ENCODE peak calls at places on chromosomes 12 and 14, in six cellular contexts. One of them, this sample, is unnamed.

GRCh38 chr14:54788701-54789100 is 113.9 kb downstream of the GCH1 start:
- DNase-seq in left ventricle myocardium inferior: no peak
- DNase-seq in neural progenitor cell: no peak
- DNase-seq in AG09309: no peak
- DNase-seq in GM12865: no peak
- DNase-seq in HCT116: no peak
- DNase-seq in this sample: no peak

GRCh38 chr14:102033241-102033640 is 53.6 kb downstream of the HSP90AA1 start:
- DNase-seq in left ventricle myocardium inferior: no peak
- DNase-seq in neural progenitor cell: no peak
- DNase-seq in AG09309: no peak
- DNase-seq in GM12865: no peak
- DNase-seq in HCT116: no peak
- DNase-seq in this sample: no peak

GRCh38 chr12:27899151-27899661 is 73.3 kb downstream of the PTHLH start:
- DNase-seq in left ventricle myocardium inferior: no peak
- DNase-seq in neural progenitor cell: no peak
- DNase-seq in AG09309: peak
- DNase-seq in GM12865: no peak
- DNase-seq in HCT116: no peak
- DNase-seq in this sample: peak

GRCh38 chr14:69985456-69985855 is 106.2 kb downstream of the SMOC1 start:
- DNase-seq in left ventricle myocardium inferior: no peak
- DNase-seq in neural progenitor cell: no peak
- DNase-seq in AG09309: no peak
- DNase-seq in GM12865: no peak
- DNase-seq in HCT116: no peak
- DNase-seq in this sample: peak

GRCh38 chr14:20808084-20808483 is 5.4 kb upstream of the RNASE1 start:
- DNase-seq in left ventricle myocardium inferior: no peak
- DNase-seq in neural progenitor cell: no peak
- DNase-seq in AG09309: no peak
- DNase-seq in GM12865: no peak
- DNase-seq in HCT116: no peak
- DNase-seq in this sample: no peak

GRCh38 chr14:67413806-67414769 is 2.1 kb upstream of the PLEK2 start:
- DNase-seq in left ventricle myocardium inferior: no peak
- DNase-seq in neural progenitor cell: no peak
- DNase-seq in AG09309: peak
- DNase-seq in GM12865: no peak
- DNase-seq in HCT116: peak
- DNase-seq in this sample: peak

GRCh38 chr12:6607751-6608591 is 792 bp upstream of the CHD4 start:
- DNase-seq in left ventricle myocardium inferior: no peak
- DNase-seq in neural progenitor cell: peak
- DNase-seq in AG09309: no peak
- DNase-seq in GM12865: peak
- DNase-seq in HCT116: peak
- DNase-seq in this sample: peak

GRCh38 chr12:241266-241665 is 21.4 kb downstream of the SLC6A13 start:
- DNase-seq in left ventricle myocardium inferior: no peak
- DNase-seq in neural progenitor cell: no peak
- DNase-seq in AG09309: no peak
- DNase-seq in GM12865: no peak
- DNase-seq in HCT116: no peak
- DNase-seq in this sample: no peak

GRCh38 chr12:54411398-54412241 is 7.4 kb downstream of the ITGA5 start:
- DNase-seq in left ventricle myocardium inferior: peak
- DNase-seq in neural progenitor cell: no peak
- DNase-seq in AG09309: peak
- DNase-seq in GM12865: peak
- DNase-seq in HCT116: no peak
- DNase-seq in this sample: peak

DNA sequence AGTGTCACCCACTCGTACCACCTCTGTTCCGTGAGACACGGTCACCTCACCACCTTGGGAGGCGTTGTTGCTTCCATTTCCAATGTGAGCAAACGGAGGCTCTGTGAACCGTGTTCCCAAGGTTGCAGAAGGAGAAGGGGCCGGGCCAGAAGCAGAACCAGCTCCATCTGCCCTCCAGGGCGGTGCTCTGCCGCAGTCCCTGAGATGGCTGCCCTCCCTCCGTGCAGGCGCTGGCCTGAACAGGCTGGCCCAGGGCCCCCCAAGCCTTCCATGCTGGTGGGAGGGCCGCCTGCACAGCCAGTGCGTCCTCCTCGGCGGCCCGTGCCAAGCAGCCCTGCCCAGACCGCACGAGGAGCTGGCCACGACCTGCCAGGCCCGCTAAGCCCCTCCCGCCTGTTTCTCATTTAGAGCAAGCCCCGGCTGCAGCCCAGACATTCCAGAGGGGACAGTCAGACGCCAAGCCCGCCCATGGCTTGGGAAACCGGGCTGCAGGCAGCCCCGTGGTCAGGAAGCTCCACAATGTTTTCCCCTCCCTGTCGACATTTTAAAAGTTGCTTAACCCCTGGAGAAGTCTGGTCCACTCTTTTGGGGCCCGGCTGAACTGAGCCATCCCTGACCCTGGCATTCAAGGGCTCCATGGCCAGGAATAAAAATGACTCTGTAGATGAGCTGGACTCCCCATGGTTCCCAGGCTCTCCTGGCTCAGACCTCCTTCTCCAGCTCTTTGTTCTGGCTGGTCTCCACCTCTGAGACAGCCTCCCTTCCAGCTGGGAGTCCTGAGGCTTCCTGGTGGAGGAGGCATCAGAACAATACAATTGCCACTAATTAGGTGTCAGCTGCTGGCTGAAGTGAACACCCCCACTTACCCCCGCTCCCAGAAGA is 236.0 kb downstream of the BCL11B start:
- DNase-seq in left ventricle myocardium inferior: peak
- DNase-seq in neural progenitor cell: peak
- DNase-seq in AG09309: peak
- DNase-seq in GM12865: no peak
- DNase-seq in HCT116: peak
- DNase-seq in this sample: peak
- TF ChIP-seq CTCF in left ventricle myocardium inferior: no peak
- TF ChIP-seq CTCF in neural progenitor cell: no peak
- TF ChIP-seq CTCF in AG09309: peak
- TF ChIP-seq CTCF in GM12865: no peak
- TF ChIP-seq CTCF in HCT116: no peak
- TF ChIP-seq CTCF in this sample: no peak

DNA sequence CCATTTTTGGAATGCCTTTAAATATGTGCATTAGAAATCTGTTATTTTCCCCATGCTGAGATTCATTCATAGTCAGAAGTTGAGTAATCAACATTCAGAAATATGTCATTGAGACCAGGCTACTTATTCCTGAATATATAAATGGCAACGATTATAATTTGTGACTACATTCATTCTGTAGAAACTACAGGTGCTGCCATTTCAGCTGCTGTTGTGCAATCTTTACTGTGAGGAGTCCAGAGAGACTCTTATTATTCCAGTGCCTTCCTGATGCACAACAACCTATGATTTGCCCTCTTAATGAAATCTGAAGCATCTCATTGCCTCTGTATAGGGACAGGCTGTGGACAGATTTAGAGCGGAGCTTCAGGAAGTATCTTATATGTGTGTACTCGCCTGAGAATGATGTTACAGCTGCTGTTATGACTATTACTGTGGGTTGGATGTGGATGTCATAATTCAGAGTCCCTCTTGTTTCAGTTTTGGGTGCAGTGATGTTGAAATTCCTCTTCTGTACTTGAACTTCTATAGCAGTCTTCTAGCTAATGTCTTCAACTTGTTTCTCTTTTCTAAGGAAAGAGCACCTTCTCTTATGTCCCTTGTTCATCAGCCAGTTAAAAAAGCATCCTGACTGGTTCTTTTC is 173.9 kb downstream of the NAV3 start:
- DNase-seq in left ventricle myocardium inferior: no peak
- DNase-seq in neural progenitor cell: no peak
- DNase-seq in AG09309: no peak
- DNase-seq in GM12865: no peak
- DNase-seq in HCT116: no peak
- DNase-seq in this sample: no peak
- H3K4me3 ChIP-seq in left ventricle myocardium inferior: no peak
- H3K4me3 ChIP-seq in neural progenitor cell: no peak
- H3K4me3 ChIP-seq in AG09309: no peak
- H3K4me3 ChIP-seq in GM12865: no peak
- H3K4me3 ChIP-seq in HCT116: no peak
- H3K4me3 ChIP-seq in this sample: no peak

DNA sequence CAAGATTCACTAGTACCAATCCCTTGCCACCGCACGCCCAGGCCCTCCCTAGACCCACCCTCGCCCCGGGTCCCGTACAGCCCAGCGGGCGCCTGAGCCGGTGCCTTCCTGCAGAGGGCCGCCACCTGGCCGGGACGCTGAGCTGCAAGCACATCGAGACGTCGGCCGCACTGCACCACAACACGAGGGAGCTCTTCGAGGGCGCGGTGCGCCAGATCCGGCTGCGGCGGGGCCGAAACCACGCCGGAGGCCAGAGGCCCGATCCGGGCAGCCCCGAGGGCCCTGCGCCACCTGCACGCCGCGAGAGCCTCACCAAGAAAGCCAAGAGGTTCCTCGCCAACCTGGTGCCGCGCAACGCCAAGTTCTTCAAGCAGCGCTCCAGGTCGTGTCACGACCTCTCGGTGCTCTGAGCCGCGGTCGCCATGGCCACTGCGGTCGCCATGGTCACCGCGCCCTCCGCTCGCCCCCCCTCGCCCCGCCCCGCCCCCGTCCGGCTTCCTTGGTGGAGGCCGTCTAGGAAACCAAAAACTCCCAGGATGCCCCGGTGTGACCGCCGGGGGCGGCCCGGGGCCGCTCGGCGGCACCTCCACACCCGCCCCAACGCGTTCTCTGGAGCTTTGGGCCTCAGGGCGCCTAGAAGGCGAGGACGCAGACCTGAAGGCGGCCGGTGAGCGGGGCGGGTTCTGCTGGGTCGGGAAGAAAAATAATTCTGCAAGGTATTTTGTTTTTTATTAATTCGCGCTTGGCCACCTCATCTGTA is 3.7 kb downstream of the REM2 start:
- DNase-seq in left ventricle myocardium inferior: peak
- DNase-seq in neural progenitor cell: peak
- DNase-seq in AG09309: no peak
- DNase-seq in GM12865: peak
- DNase-seq in HCT116: peak
- DNase-seq in this sample: peak
- TF ChIP-seq CTCF in left ventricle myocardium inferior: peak
- TF ChIP-seq CTCF in neural progenitor cell: peak
- TF ChIP-seq CTCF in AG09309: peak
- TF ChIP-seq CTCF in GM12865: peak
- TF ChIP-seq CTCF in HCT116: no peak
- TF ChIP-seq CTCF in this sample: peak

GRCh38 chr14:87813691-87814090 is 179.3 kb downstream of the GALC start:
- DNase-seq in left ventricle myocardium inferior: no peak
- DNase-seq in neural progenitor cell: no peak
- DNase-seq in AG09309: no peak
- DNase-seq in GM12865: no peak
- DNase-seq in HCT116: no peak
- DNase-seq in this sample: no peak
- H3K4me3 ChIP-seq in left ventricle myocardium inferior: no peak
- H3K4me3 ChIP-seq in neural progenitor cell: no peak
- H3K4me3 ChIP-seq in AG09309: no peak
- H3K4me3 ChIP-seq in GM12865: no peak
- H3K4me3 ChIP-seq in HCT116: no peak
- H3K4me3 ChIP-seq in this sample: no peak

DNA sequence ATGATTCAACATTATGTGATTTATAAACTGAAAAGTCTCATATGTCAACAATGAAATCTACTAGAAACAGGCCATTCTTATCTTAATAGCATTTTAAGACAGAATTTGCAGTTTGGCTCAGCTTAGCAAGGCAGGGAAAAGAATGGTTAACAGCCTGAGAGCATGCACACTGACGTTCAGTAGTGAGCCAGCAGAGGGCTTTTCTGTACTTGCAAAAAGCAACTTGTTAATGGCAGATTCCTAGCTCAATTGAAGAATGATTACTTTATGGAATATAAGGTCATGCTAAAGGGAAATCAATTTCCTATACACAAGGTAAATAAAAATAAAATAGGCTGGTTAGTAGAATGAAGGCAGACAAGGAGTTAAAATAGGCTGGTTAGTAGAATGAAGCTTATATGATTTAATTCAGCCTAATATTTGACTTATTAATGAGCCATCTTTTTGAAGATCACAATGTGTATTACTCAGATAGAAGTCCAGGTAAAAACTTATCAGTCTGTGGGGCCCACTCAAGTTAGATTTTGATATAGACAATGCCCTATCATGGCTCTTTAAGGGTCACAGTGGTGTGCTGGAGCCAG is 95.9 kb downstream of the OTOGL start:
- DNase-seq in left ventricle myocardium inferior: no peak
- DNase-seq in neural progenitor cell: peak
- DNase-seq in AG09309: peak
- DNase-seq in GM12865: peak
- DNase-seq in HCT116: peak
- DNase-seq in this sample: peak
- TF ChIP-seq CTCF in left ventricle myocardium inferior: peak
- TF ChIP-seq CTCF in neural progenitor cell: peak
- TF ChIP-seq CTCF in AG09309: peak
- TF ChIP-seq CTCF in GM12865: peak
- TF ChIP-seq CTCF in HCT116: peak
- TF ChIP-seq CTCF in this sample: peak

GRCh38 chr14:32934891-32935633 is 3.6 kb upstream of the NPAS3 start:
- DNase-seq in left ventricle myocardium inferior: no peak
- DNase-seq in neural progenitor cell: peak
- DNase-seq in AG09309: no peak
- DNase-seq in GM12865: no peak
- DNase-seq in HCT116: no peak
- DNase-seq in this sample: no peak

GRCh38 chr14:32933623-32933942 is 5.1 kb upstream of the NPAS3 start:
- DNase-seq in left ventricle myocardium inferior: no peak
- DNase-seq in neural progenitor cell: peak
- DNase-seq in AG09309: no peak
- DNase-seq in GM12865: no peak
- DNase-seq in HCT116: no peak
- DNase-seq in this sample: no peak

GRCh38 chr14:32933943-32934890 is 4.5 kb upstream of the NPAS3 start:
- DNase-seq in left ventricle myocardium inferior: no peak
- DNase-seq in neural progenitor cell: peak
- DNase-seq in AG09309: no peak
- DNase-seq in GM12865: no peak
- DNase-seq in HCT116: no peak
- DNase-seq in this sample: no peak

GRCh38 chr14:32932302-32932920 is 6.3 kb upstream of the NPAS3 start:
- DNase-seq in left ventricle myocardium inferior: no peak
- DNase-seq in neural progenitor cell: peak
- DNase-seq in AG09309: no peak
- DNase-seq in GM12865: no peak
- DNase-seq in HCT116: no peak
- DNase-seq in this sample: no peak

DNA sequence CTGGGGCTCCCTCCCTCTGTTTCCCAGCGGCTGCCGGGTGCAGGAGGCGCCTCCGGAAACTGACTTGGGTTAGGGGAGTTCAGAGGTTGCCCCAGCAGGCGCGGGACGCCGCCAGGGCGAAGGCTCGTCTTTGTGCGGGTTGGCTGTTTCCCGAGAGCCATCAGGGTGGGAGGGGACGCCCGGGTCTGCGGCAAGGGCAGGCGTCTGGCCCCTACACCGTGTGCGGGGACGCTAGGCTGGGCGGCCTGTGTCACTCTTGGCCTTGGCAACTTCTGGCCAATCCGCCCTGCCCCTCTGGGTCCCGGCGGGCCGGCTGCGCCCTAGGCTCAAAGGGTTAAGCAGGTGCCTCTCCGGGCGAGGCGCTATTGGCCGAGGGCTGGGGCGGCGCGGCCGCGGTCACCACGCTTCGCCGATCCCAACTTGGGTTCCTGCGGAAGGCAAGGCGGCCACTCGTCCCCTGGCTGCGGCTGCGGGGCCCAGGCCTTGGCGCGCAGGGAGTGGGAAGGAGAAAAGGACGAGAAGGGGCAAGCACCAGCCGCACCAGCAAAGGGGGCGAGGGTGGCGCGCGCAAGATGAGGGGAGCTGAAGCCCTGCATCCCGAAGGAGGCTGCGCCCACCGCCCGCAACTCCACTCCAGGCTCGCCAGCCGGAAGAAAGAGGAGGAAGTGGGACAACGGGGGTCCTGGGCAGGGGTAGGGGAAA is 5.6 kb upstream of the NPAS3 start:
- DNase-seq in left ventricle myocardium inferior: peak
- DNase-seq in neural progenitor cell: peak
- DNase-seq in AG09309: no peak
- DNase-seq in GM12865: no peak
- DNase-seq in HCT116: no peak
- DNase-seq in this sample: no peak
- H3K4me3 ChIP-seq in left ventricle myocardium inferior: peak
- H3K4me3 ChIP-seq in neural progenitor cell: peak
- H3K4me3 ChIP-seq in AG09309: peak
- H3K4me3 ChIP-seq in GM12865: no peak
- H3K4me3 ChIP-seq in HCT116: no peak
- H3K4me3 ChIP-seq in this sample: no peak

This sample was measured in bronchial epithelial cell.